ENCODE peak calls at places on chromosomes 13 and 19, in four cellular contexts. F is LHCN-M2; U is fibroblast of lung; S is stimulated activated CD8-positive, alpha-beta memory T cell treated with anti-CD3 and anti-CD28 coated beads, Interleukin-7, amount 100 ng/mL, for 1 hour. W is an unnamed sample.

GRCh38 chr19:41595258-41595889 is 19.4 kb downstream of the CEACAM21 start:
- DNase-seq in F (peak; percentile 72), U (peak; percentile 68), S (peak; percentile 24), W (peak; percentile 62)

GRCh38 chr13:20703785-20704458 is 423 bp downstream of the IL17D start:
- DNase-seq in F (peak; percentile 72), U (peak; percentile 77), S (peak; percentile 43), W (peak; percentile 78)

GRCh38 chr13:48626726-48627451 is 26.8 kb upstream of the CYSLTR2 start:
- DNase-seq in F (no peak), U (peak; percentile 58), S (no peak), W (no peak)

GRCh38 chr19:21092107-21092506 is 10.1 kb downstream of the ZNF714 start:
- DNase-seq in F (peak; percentile 69), U (peak; percentile 64), S (no peak), W (peak; percentile 80)

GRCh38 chr19:58577581-58578429 is 4.7 kb upstream of the MZF1 start:
- DNase-seq in F (no peak), U (no peak), S (no peak), W (no peak)

GRCh38 chr19:4064551-4065260 is 2.0 kb downstream of the ZBTB7A start:
- DNase-seq in F (no peak), U (peak; percentile 32), S (no peak), W (peak; percentile 48)

GRCh38 chr13:22278336-22278929 is 607.6 kb downstream of the FGF9 start:
- DNase-seq in F (peak; percentile 14), U (no peak), S (peak; percentile 32), W (peak; percentile 6)

GRCh38 chr19:364496-365287 is 20.1 kb upstream of the MIER2 start:
- DNase-seq in F (no peak), U (no peak), S (no peak), W (no peak)

GRCh38 chr19:40217921-40218890 is at the start of gene TTC9B:
- DNase-seq in F (no peak), U (no peak), S (no peak), W (peak; percentile 19)

GRCh38 chr13:26198116-26198515 is 24.0 kb downstream of the RNF6 start:
- DNase-seq in F (no peak), U (no peak), S (no peak), W (no peak)

GRCh38 chr13:73849292-73849691 is 284.9 kb downstream of the KLF12 start:
- DNase-seq in F (peak; percentile 48), U (peak; percentile 47), S (no peak), W (peak; percentile 21)

GRCh38 chr13:30159446-30159839 is 147.9 kb downstream of the KATNAL1 start:
- DNase-seq in F (peak; percentile 81), U (peak; percentile 91), S (no peak), W (peak; percentile 83)

GRCh38 chr13:33745370-33746324 is 72.3 kb upstream of the RFC3 start:
- DNase-seq in F (peak; percentile 34), U (no peak), S (no peak), W (no peak)

GRCh38 chr13:35699805-35700204 is 223.3 kb upstream of the MAB21L1 start:
- DNase-seq in F (no peak), U (peak; percentile 70), S (no peak), W (no peak)

GRCh38 chr13:41188584-41188983 is 5.8 kb downstream of the KBTBD7 start:
- DNase-seq in F (no peak), U (peak; percentile 47), S (no peak), W (no peak)

GRCh38 chr19:2332341-2333026 is 4.0 kb downstream of the SPPL2B start:
- DNase-seq in F (no peak), U (no peak), S (no peak), W (peak; percentile 49)

GRCh38 chr13:94251801-94252200 is 227.7 kb downstream of the DCT start:
- DNase-seq in F (peak; percentile 88), U (peak; percentile 77), S (no peak), W (peak; percentile 92)

GRCh38 chr13:29520671-29521070 is 74.8 kb downstream of the SLC7A1 start:
- DNase-seq in F (peak; percentile 84), U (peak; percentile 88), S (no peak), W (peak; percentile 80)

GRCh38 chr13:36966404-36966803 is 32.7 kb downstream of the ALG5 start:
- DNase-seq in F (peak; percentile 24), U (no peak), S (no peak), W (peak; percentile 24)

GRCh38 chr13:19172647-19173030 is 9.0 kb downstream of the TUBA3C start:
- DNase-seq in F (no peak), U (no peak), S (no peak), W (no peak)

GRCh38 chr19:9323557-9323918 is 441 bp upstream of the ZNF559 start:
- DNase-seq in F (peak; percentile 71), U (peak; percentile 86), S (no peak), W (peak; percentile 59)

W was measured in myocyte.